ENCODE peak calls at places on chromosomes 2 and 18, in four cellular contexts. H is fibroblast of pulmonary artery, V is astrocyte of the spinal cord, X is cardiac muscle cell. C is an unnamed sample.

GRCh38 chr2:88307817-88308216 is 137.7 kb downstream of the THNSL2 start:
- DNase-seq in H (no peak), V (no peak), X (peak), C (peak)

GRCh38 chr18:34947711-34948125 is 93.5 kb upstream of the MAPRE2 start:
- DNase-seq in V (peak), H (peak), X (no peak), C (no peak)

GRCh38 chr2:144972676-144973075 is 452.8 kb upstream of the ZEB2 start:
- DNase-seq in H (no peak), X (no peak), V (no peak), C (no peak)

GRCh38 chr18:9613550-9614400 is 584 bp downstream of the PPP4R1 start:
- DNase-seq in V (peak), X (peak), H (peak), C (no peak)

GRCh38 chr18:23578891-23579653 is 7.2 kb downstream of the NPC1 start:
- DNase-seq in X (no peak), V (peak), H (peak), C (peak)

GRCh38 chr18:37429768-37430167 is 135.8 kb downstream of the CELF4 start:
- DNase-seq in V (no peak), H (no peak), X (no peak), C (no peak)

GRCh38 chr2:236174608-236175001 is 6.4 kb upstream of the GBX2 start:
- DNase-seq in X (no peak), V (no peak), H (no peak), C (no peak)

GRCh38 chr2:237744613-237745249 is 53.8 kb upstream of the RBM44 start:
- DNase-seq in X (peak), H (peak), V (peak), C (no peak)

GRCh38 chr2:54271236-54271635 is 15.2 kb upstream of the TSPYL6 start:
- DNase-seq in H (no peak), V (no peak), X (no peak), C (no peak)

GRCh38 chr2:60439219-60439974 is 114.1 kb downstream of the BCL11A start:
- DNase-seq in X (peak), V (no peak), H (peak), C (no peak)

GRCh38 chr2:111071480-111072143 is 49.1 kb upstream of the BCL2L11 start:
- DNase-seq in V (peak), H (peak), X (no peak), C (peak)

GRCh38 chr2:101806123-101806522 is 108.6 kb downstream of the MAP4K4 start:
- DNase-seq in H (peak), X (no peak), V (peak), C (no peak)

GRCh38 chr18:9757851-9758587 is 49.9 kb downstream of the RAB31 start:
- DNase-seq in X (no peak), H (peak), V (peak), C (no peak)

GRCh38 chr2:132668986-132669853 is 785 bp downstream of the LYPD1 start:
- DNase-seq in V (peak), H (peak), X (peak), C (no peak)

GRCh38 chr2:220334210-220334609 is 706.8 kb downstream of the SLC4A3 start:
- DNase-seq in X (no peak), V (peak), H (no peak), C (no peak)

GRCh38 chr18:3305933-3306332 is 44.0 kb downstream of the MYL12B start:
- DNase-seq in X (no peak), V (peak), H (peak), C (no peak)

GRCh38 chr2:23549051-23549450 is 164.1 kb downstream of the KLHL29 start:
- DNase-seq in V (peak), X (peak), H (no peak), C (no peak)

GRCh38 chr2:106032676-106033075 is 161.4 kb downstream of the UXS1 start:
- DNase-seq in X (no peak), V (no peak), H (peak), C (no peak)

GRCh38 chr2:1427086-1427485 is 13.8 kb downstream of the TPO start:
- DNase-seq in V (no peak), X (no peak), H (no peak), C (no peak)

GRCh38 chr2:17753803-17754663 is at the start of the genes GEN1 and SMC6:
- DNase-seq in X (peak), V (peak), H (peak), C (peak)
- H3K4me3 ChIP-seq in X (peak), V (peak), H (peak), C (peak)

GRCh38 chr2:75481041-75481836 is 79.5 kb downstream of the EVA1A start:
- DNase-seq in V (peak), H (peak), X (no peak), C (no peak)
- TF ChIP-seq CTCF in V (peak), H (peak), X (peak), C (peak)

DNA sequence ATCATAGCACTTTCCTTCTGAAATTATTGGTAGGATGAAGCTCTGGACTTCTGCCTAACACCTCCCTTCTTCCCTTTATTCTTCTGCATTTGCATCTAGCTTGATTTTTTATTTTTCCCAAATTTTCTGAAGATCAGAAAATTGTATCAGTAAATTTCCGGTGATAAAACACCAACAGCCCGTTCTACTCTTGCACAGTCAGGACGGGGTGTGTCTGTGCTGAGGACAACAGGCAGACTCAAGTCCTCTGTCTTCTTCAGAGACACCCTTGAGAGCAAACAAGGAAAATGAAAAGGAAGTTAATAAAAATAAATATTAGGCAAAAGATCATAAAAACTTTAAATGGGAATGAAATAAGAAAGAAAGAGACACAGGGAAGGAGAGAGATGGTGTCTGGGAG is 120.7 kb downstream of the ARL4C start:
- DNase-seq in H (no peak), V (no peak), X (no peak), C (no peak)
- H3K4me3 ChIP-seq in H (no peak), V (no peak), X (no peak), C (no peak)

DNA sequence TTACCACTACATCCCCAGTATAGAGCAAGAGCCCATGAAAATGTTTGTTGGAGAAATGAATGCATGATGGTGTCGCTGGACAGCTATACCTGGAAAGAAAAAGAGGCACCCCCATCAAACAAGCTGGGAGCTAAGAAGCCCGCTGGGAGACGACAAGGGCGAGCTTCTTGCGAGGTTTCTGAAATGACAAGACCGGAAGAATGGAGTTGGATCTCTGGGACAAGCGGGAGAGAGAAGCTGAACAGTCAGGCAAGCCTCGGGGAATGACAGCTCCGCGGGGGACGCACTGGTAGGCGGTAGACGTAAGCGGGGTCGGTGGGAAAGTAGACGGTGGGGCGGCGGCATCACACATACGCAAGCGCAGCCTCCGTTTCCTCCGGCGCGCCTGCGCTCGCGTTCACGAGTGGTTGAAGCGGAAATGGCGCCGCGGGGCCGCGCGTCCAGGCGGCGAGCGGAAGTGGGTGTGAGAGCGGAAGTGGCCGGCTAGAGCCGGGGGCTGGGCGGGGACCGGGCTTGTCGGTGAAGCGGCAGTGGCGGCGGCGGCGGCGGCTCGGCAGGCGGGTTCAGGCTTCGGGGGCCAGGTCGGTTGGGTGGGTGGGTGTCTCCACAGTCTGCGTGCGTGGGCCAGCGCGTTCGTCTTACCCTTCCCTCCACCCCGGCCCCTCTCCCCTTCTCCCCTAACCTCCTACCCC is at the start of gene ARPC2:
- DNase-seq in X (peak), H (peak), V (peak), C (peak)
- TF ChIP-seq CTCF in X (no peak), H (no peak), V (no peak), C (no peak)

GRCh38 chr18:77671456-77672167 is 422.0 kb downstream of the GALR1 start:
- DNase-seq in V (no peak), H (no peak), X (peak), C (no peak)

GRCh38 chr18:77679869-77680268 is 430.2 kb downstream of the GALR1 start:
- DNase-seq in V (no peak), H (no peak), X (no peak), C (no peak)

GRCh38 chr18:77676901-77677300 is 427.3 kb downstream of the GALR1 start:
- DNase-seq in H (no peak), X (no peak), V (no peak), C (no peak)
- H3K4me3 ChIP-seq in H (no peak), X (no peak), V (no peak), C (no peak)

DNA sequence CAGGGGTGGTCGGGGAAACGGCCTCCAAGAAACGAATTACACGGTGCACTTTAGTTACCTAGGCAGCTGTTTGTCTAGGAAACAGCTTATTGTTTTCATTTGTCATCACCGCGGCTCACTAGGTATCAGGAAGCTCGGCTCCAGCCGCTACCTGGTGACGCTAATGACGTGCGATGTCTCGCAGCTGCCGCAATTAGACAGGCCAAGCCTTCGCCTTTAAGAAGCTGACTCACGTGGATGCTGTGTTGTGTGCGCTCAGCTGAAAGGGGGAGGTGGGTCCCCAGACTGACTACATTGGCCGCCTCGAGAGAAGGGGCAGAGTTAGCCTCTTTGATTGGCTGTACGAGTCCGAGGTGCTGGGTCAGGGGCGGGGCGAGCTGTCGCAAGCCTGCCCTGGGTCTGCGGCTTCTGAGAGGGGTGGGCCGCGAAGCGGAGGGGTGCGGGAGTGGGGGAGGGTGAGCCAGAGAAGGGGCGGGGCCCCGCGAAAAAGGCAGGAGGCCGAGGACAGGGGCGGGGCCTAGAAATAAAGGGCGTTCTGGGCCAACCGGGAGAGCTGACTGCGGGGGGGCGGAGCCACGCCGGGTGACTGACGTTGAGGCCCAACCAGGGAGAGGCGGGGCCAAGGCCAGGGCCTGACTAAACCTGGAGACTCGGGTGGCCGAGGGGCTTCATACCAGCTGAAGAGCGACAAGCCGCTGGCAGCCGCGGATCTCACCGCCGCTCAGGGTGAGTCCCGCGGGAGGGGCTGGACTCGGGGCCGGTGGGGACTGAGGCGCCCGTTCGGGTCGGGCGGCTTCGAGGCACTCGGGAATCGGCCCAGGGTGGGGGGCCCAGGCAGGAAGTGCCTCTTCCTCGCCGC is at the start of gene YPEL5:
- DNase-seq in X (peak), V (peak), H (peak), C (peak)
- TF ChIP-seq CTCF in X (no peak), V (no peak), H (no peak), C (no peak)

GRCh38 chr2:136131961-136132839 is 14.3 kb upstream of the CXCR4 start:
- DNase-seq in X (no peak), V (no peak), H (no peak), C (no peak)
- H3K4me3 ChIP-seq in X (no peak), V (no peak), H (no peak), C (no peak)

GRCh38 chr2:30331869-30332268 is 100.5 kb downstream of the LBH start:
- DNase-seq in X (no peak), H (no peak), V (no peak), C (no peak)

GRCh38 chr2:30336978-30337841 is 105.9 kb downstream of the LBH start:
- DNase-seq in X (no peak), V (no peak), H (no peak), C (no peak)

GRCh38 chr2:30332791-30333453 is 101.6 kb downstream of the LBH start:
- DNase-seq in X (no peak), V (no peak), H (no peak), C (no peak)

GRCh38 chr2:30335981-30336538 is 104.7 kb downstream of the LBH start:
- DNase-seq in V (no peak), X (no peak), H (no peak), C (no peak)

GRCh38 chr2:30334738-30335426 is 103.5 kb downstream of the LBH start:
- DNase-seq in H (no peak), V (no peak), X (peak), C (no peak)
- TF ChIP-seq CTCF in H (no peak), V (no peak), X (no peak), C (peak)

DNA sequence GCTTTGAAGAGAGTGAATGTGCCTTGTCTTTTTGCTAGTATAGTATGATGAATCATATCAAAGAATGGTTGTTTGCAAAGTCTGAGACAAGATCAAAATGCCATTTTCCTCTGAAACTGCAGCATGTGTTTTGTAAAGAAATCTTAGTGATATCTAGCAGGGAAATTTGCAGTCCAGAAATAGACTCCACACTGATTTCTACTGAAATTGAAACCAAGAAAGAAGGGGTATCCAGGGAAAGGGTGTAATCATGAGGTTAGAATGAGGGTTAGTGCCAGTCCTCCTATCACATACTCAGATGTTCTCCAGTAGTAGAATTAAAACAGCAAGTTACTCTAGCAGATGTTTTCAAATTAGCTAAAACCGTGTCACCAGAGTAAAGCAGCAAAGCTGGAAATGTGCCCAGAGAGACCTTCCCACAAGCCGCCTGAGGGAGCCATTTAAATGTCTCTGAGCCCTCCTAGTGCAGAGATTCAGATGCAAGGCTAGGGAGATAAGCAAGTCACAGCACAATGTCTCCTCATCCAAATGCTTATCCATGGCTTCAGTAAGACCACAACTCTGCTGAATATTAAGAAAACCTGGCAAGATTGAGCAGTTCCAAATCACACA is 4.9 kb downstream of the DLGAP1 start:
- DNase-seq in H (no peak), V (no peak), X (no peak), C (no peak)
- H3K4me3 ChIP-seq in H (no peak), V (no peak), X (no peak), C (no peak)

C was measured in retinal pigment epithelial cell.